ENCODE peak calls at places on chromosomes 2 and 18, in seven cellular contexts. One of them, this sample, is unnamed.

GRCh38 chr2:239294571-239295054 is 106.2 kb downstream of the HDAC4 start:
- DNase-seq in MM.1S: no peak
- DNase-seq in colonic mucosa: peak
- DNase-seq in right atrium auricular region: no peak
- DNase-seq in AG04449: no peak
- DNase-seq in tibial artery: peak
- DNase-seq in GM12865: no peak
- DNase-seq in this sample: no peak

GRCh38 chr2:217864960-217865359 is 137.8 kb downstream of the TNS1 start:
- DNase-seq in MM.1S: no peak
- DNase-seq in right atrium auricular region: no peak
- DNase-seq in colonic mucosa: no peak
- DNase-seq in AG04449: no peak
- DNase-seq in tibial artery: no peak
- DNase-seq in GM12865: peak
- DNase-seq in this sample: no peak

GRCh38 chr2:201257381-201257940 is 2.9 kb upstream of the CASP8 start:
- DNase-seq in tibial artery: peak
- DNase-seq in MM.1S: peak
- DNase-seq in GM12865: peak
- DNase-seq in AG04449: no peak
- DNase-seq in right atrium auricular region: no peak
- DNase-seq in colonic mucosa: peak
- DNase-seq in this sample: no peak

GRCh38 chr2:166651991-166652390 is 157.9 kb upstream of the SCN7A start:
- DNase-seq in tibial artery: no peak
- DNase-seq in AG04449: no peak
- DNase-seq in colonic mucosa: no peak
- DNase-seq in right atrium auricular region: no peak
- DNase-seq in MM.1S: no peak
- DNase-seq in GM12865: no peak
- DNase-seq in this sample: no peak

GRCh38 chr2:224101820-224102630 is 62.9 kb upstream of the SERPINE2 start:
- DNase-seq in colonic mucosa: no peak
- DNase-seq in AG04449: peak
- DNase-seq in right atrium auricular region: no peak
- DNase-seq in tibial artery: peak
- DNase-seq in GM12865: no peak
- DNase-seq in MM.1S: no peak
- DNase-seq in this sample: no peak

GRCh38 chr2:85760371-85760770 is 6.6 kb downstream of the ATOH8 start:
- DNase-seq in MM.1S: no peak
- DNase-seq in AG04449: no peak
- DNase-seq in colonic mucosa: no peak
- DNase-seq in right atrium auricular region: no peak
- DNase-seq in tibial artery: no peak
- DNase-seq in GM12865: no peak
- DNase-seq in this sample: no peak

GRCh38 chr2:83103602-83104001 is 1355.5 kb downstream of the SUCLG1 start:
- DNase-seq in AG04449: peak
- DNase-seq in MM.1S: no peak
- DNase-seq in right atrium auricular region: no peak
- DNase-seq in GM12865: no peak
- DNase-seq in tibial artery: no peak
- DNase-seq in colonic mucosa: no peak
- DNase-seq in this sample: no peak

GRCh38 chr2:239329972-239330572 is 70.7 kb downstream of the HDAC4 start:
- DNase-seq in right atrium auricular region: peak
- DNase-seq in GM12865: no peak
- DNase-seq in MM.1S: no peak
- DNase-seq in tibial artery: no peak
- DNase-seq in colonic mucosa: no peak
- DNase-seq in AG04449: no peak
- DNase-seq in this sample: peak

GRCh38 chr2:170818294-170819104 is 1.8 kb downstream of the GAD1 start:
- DNase-seq in MM.1S: no peak
- DNase-seq in AG04449: no peak
- DNase-seq in colonic mucosa: no peak
- DNase-seq in tibial artery: no peak
- DNase-seq in right atrium auricular region: no peak
- DNase-seq in GM12865: no peak
- DNase-seq in this sample: no peak

GRCh38 chr2:102540882-102541281 is 67.9 kb downstream of the SLC9A4 start:
- DNase-seq in AG04449: no peak
- DNase-seq in right atrium auricular region: no peak
- DNase-seq in tibial artery: no peak
- DNase-seq in colonic mucosa: peak
- DNase-seq in GM12865: no peak
- DNase-seq in MM.1S: no peak
- DNase-seq in this sample: no peak

GRCh38 chr2:148300534-148300933 is 279.6 kb downstream of the MBD5 start:
- DNase-seq in GM12865: no peak
- DNase-seq in colonic mucosa: no peak
- DNase-seq in right atrium auricular region: no peak
- DNase-seq in tibial artery: no peak
- DNase-seq in MM.1S: no peak
- DNase-seq in AG04449: peak
- DNase-seq in this sample: no peak

GRCh38 chr2:28588231-28588725 is 92.4 kb downstream of the PLB1 start:
- DNase-seq in GM12865: peak
- DNase-seq in AG04449: no peak
- DNase-seq in colonic mucosa: no peak
- DNase-seq in MM.1S: no peak
- DNase-seq in tibial artery: no peak
- DNase-seq in right atrium auricular region: no peak
- DNase-seq in this sample: no peak

GRCh38 chr18:40249390-40250080 is 1705.5 kb upstream of the PIK3C3 start:
- DNase-seq in colonic mucosa: no peak
- DNase-seq in right atrium auricular region: no peak
- DNase-seq in MM.1S: no peak
- DNase-seq in GM12865: no peak
- DNase-seq in AG04449: no peak
- DNase-seq in tibial artery: no peak
- DNase-seq in this sample: no peak

GRCh38 chr2:236979664-236980063 is 106.0 kb upstream of the COPS8 start:
- DNase-seq in MM.1S: no peak
- DNase-seq in AG04449: no peak
- DNase-seq in tibial artery: no peak
- DNase-seq in right atrium auricular region: no peak
- DNase-seq in colonic mucosa: no peak
- DNase-seq in GM12865: no peak
- DNase-seq in this sample: no peak

GRCh38 chr2:172081248-172082022 is 3.9 kb upstream of the DLX1 start:
- DNase-seq in MM.1S: no peak
- DNase-seq in right atrium auricular region: no peak
- DNase-seq in AG04449: no peak
- DNase-seq in colonic mucosa: no peak
- DNase-seq in tibial artery: no peak
- DNase-seq in GM12865: no peak
- DNase-seq in this sample: no peak

GRCh38 chr18:79637921-79638855 is 41.4 kb upstream of the CTDP1 start:
- DNase-seq in AG04449: no peak
- DNase-seq in tibial artery: no peak
- DNase-seq in colonic mucosa: no peak
- DNase-seq in MM.1S: no peak
- DNase-seq in GM12865: no peak
- DNase-seq in right atrium auricular region: no peak
- DNase-seq in this sample: peak

GRCh38 chr2:234335676-234336228 is 161.1 kb downstream of the ARL4C start:
- DNase-seq in right atrium auricular region: peak
- DNase-seq in MM.1S: no peak
- DNase-seq in colonic mucosa: peak
- DNase-seq in GM12865: no peak
- DNase-seq in tibial artery: peak
- DNase-seq in AG04449: peak
- DNase-seq in this sample: no peak

GRCh38 chr2:43127941-43128561 is 98.4 kb downstream of the ZFP36L2 start:
- DNase-seq in colonic mucosa: no peak
- DNase-seq in MM.1S: no peak
- DNase-seq in AG04449: no peak
- DNase-seq in GM12865: no peak
- DNase-seq in tibial artery: no peak
- DNase-seq in right atrium auricular region: no peak
- DNase-seq in this sample: no peak

GRCh38 chr2:121018136-121019057 is 266.6 kb downstream of the TFCP2L1 start:
- DNase-seq in AG04449: no peak
- DNase-seq in colonic mucosa: no peak
- DNase-seq in right atrium auricular region: no peak
- DNase-seq in GM12865: no peak
- DNase-seq in MM.1S: no peak
- DNase-seq in tibial artery: no peak
- DNase-seq in this sample: peak

GRCh38 chr2:68689553-68690537 is 44.8 kb upstream of the ARHGAP25 start:
- DNase-seq in GM12865: peak
- DNase-seq in AG04449: no peak
- DNase-seq in colonic mucosa: no peak
- DNase-seq in MM.1S: peak
- DNase-seq in right atrium auricular region: no peak
- DNase-seq in tibial artery: no peak
- DNase-seq in this sample: no peak

DNA sequence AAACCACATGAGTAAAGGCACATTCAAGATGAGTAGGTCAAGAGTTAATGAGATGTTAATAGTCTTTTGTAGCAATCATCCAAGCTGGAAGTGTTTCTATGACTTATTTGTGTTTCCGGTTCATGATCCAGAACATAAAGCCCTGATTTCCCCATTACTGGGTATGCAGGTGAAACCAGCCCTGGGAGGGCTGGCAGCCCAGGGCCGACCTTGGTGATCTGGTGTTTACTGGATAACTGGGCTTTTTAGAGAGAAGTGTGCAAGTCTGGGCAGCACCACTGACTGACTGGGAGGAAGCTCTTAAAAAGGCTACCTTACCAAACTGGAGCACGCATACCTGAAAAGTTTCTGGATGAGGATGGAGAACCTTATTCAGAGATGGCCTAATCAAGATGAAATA is 431.6 kb upstream of the VRK2 start:
- DNase-seq in tibial artery: no peak
- DNase-seq in MM.1S: no peak
- DNase-seq in colonic mucosa: no peak
- DNase-seq in AG04449: no peak
- DNase-seq in GM12865: no peak
- DNase-seq in right atrium auricular region: no peak
- DNase-seq in this sample: no peak
- TF ChIP-seq CTCF in tibial artery: no peak
- TF ChIP-seq CTCF in MM.1S: no peak
- TF ChIP-seq CTCF in colonic mucosa: no peak
- TF ChIP-seq CTCF in AG04449: no peak
- TF ChIP-seq CTCF in GM12865: no peak
- TF ChIP-seq CTCF in right atrium auricular region: no peak
- TF ChIP-seq CTCF in this sample: no peak

GRCh38 chr2:16321256-16321655 is 344.4 kb downstream of the CYRIA start:
- DNase-seq in tibial artery: no peak
- DNase-seq in MM.1S: no peak
- DNase-seq in right atrium auricular region: no peak
- DNase-seq in GM12865: no peak
- DNase-seq in colonic mucosa: no peak
- DNase-seq in AG04449: no peak
- DNase-seq in this sample: no peak
- TF ChIP-seq CTCF in tibial artery: no peak
- TF ChIP-seq CTCF in MM.1S: no peak
- TF ChIP-seq CTCF in right atrium auricular region: no peak
- TF ChIP-seq CTCF in GM12865: no peak
- TF ChIP-seq CTCF in colonic mucosa: no peak
- TF ChIP-seq CTCF in AG04449: no peak
- TF ChIP-seq CTCF in this sample: no peak

DNA sequence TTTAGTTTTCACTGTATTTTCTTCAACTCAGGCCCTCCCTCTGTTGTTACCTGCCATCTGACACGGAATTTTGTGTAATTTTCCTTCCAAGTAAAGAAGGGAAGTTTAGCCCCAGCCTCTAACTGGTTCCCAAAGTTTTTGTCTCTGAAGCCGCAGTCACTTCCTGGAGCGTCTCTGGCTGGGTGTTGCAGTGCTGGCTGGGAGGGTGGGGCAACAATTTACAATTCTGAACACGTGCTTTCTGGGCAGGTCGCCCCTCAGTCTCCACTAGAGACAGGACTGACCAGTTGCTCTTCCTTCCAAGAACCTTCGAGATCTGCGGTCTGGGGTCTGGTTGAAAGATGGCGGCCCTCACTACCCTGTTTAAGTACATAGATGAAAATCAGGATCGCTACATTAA is 3.5 kb downstream of the CNDP2 start:
- DNase-seq in right atrium auricular region: peak
- DNase-seq in tibial artery: peak
- DNase-seq in colonic mucosa: peak
- DNase-seq in AG04449: no peak
- DNase-seq in MM.1S: peak
- DNase-seq in GM12865: peak
- DNase-seq in this sample: no peak
- TF ChIP-seq CTCF in right atrium auricular region: no peak
- TF ChIP-seq CTCF in tibial artery: no peak
- TF ChIP-seq CTCF in colonic mucosa: no peak
- TF ChIP-seq CTCF in AG04449: no peak
- TF ChIP-seq CTCF in MM.1S: no peak
- TF ChIP-seq CTCF in GM12865: no peak
- TF ChIP-seq CTCF in this sample: no peak

GRCh38 chr2:31430439-31431165 is 16.1 kb upstream of the XDH start:
- DNase-seq in GM12865: no peak
- DNase-seq in tibial artery: no peak
- DNase-seq in AG04449: no peak
- DNase-seq in colonic mucosa: no peak
- DNase-seq in MM.1S: no peak
- DNase-seq in right atrium auricular region: no peak
- DNase-seq in this sample: no peak

GRCh38 chr2:31440764-31441163 is 26.2 kb upstream of the XDH start:
- DNase-seq in colonic mucosa: no peak
- DNase-seq in MM.1S: no peak
- DNase-seq in right atrium auricular region: no peak
- DNase-seq in AG04449: peak
- DNase-seq in tibial artery: no peak
- DNase-seq in GM12865: no peak
- DNase-seq in this sample: no peak

GRCh38 chr2:31429759-31430438 is 15.4 kb upstream of the XDH start:
- DNase-seq in MM.1S: peak
- DNase-seq in colonic mucosa: no peak
- DNase-seq in right atrium auricular region: no peak
- DNase-seq in tibial artery: no peak
- DNase-seq in AG04449: no peak
- DNase-seq in GM12865: peak
- DNase-seq in this sample: no peak

GRCh38 chr2:31433541-31433940 is 19.0 kb upstream of the XDH start:
- DNase-seq in AG04449: no peak
- DNase-seq in tibial artery: no peak
- DNase-seq in GM12865: no peak
- DNase-seq in MM.1S: no peak
- DNase-seq in right atrium auricular region: no peak
- DNase-seq in colonic mucosa: no peak
- DNase-seq in this sample: no peak

DNA sequence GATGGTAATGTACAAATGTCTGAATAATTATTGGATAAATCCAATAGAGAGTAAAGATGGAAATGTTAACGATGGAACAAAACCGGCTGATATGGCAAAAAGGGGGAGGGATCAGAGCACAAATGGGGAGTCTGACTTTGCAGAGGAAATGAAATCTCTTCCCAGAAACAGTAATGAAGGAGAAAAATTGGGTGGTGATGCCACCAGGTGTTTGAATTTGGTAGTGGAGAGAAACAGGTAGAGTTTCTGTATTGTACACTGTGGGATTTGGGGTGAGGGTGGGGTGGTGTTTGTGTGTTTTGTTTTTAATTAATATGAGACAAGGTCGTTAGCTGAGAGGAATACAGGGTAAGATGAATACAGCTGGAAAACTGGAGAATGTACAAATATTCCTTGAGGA is 20.4 kb upstream of the XDH start:
- DNase-seq in MM.1S: no peak
- DNase-seq in AG04449: no peak
- DNase-seq in colonic mucosa: no peak
- DNase-seq in tibial artery: no peak
- DNase-seq in right atrium auricular region: no peak
- DNase-seq in GM12865: no peak
- DNase-seq in this sample: no peak
- TF ChIP-seq CTCF in MM.1S: peak
- TF ChIP-seq CTCF in AG04449: no peak
- TF ChIP-seq CTCF in colonic mucosa: no peak
- TF ChIP-seq CTCF in tibial artery: no peak
- TF ChIP-seq CTCF in right atrium auricular region: no peak
- TF ChIP-seq CTCF in GM12865: peak
- TF ChIP-seq CTCF in this sample: no peak